ENCODE peak calls at places on chromosomes 5 and 9, in five cellular contexts. One of them, this sample, is unnamed.

GRCh38 chr9:16276866-16277265 is 593.6 kb downstream of the BNC2 start:
- DNase-seq in mesenchymal stem cell: no peak
- DNase-seq in trophoblast cell: peak; percentile 57
- DNase-seq in H1: no peak
- DNase-seq in neuronal stem cell: no peak
- DNase-seq in this sample: peak; percentile 13

GRCh38 chr9:114484854-114485443 is 20.3 kb downstream of the WHRN start:
- DNase-seq in neuronal stem cell: no peak
- DNase-seq in trophoblast cell: peak; percentile 39
- DNase-seq in H1: no peak
- DNase-seq in mesenchymal stem cell: peak; percentile 71
- DNase-seq in this sample: no peak

GRCh38 chr9:124208571-124208970 is 49.2 kb upstream of the NEK6 start:
- DNase-seq in neuronal stem cell: no peak
- DNase-seq in H1: no peak
- DNase-seq in trophoblast cell: no peak
- DNase-seq in mesenchymal stem cell: no peak
- DNase-seq in this sample: no peak

GRCh38 chr5:147305147-147305546 is 70.3 kb downstream of the STK32A start:
- DNase-seq in H1: no peak
- DNase-seq in mesenchymal stem cell: no peak
- DNase-seq in trophoblast cell: no peak
- DNase-seq in neuronal stem cell: no peak
- DNase-seq in this sample: no peak

GRCh38 chr9:12847591-12847990 is 72.8 kb downstream of the LURAP1L start:
- DNase-seq in H1: no peak
- DNase-seq in trophoblast cell: no peak
- DNase-seq in neuronal stem cell: no peak
- DNase-seq in mesenchymal stem cell: no peak
- DNase-seq in this sample: no peak

GRCh38 chr9:136544549-136545064 is 1.2 kb downstream of the NOTCH1 start:
- DNase-seq in mesenchymal stem cell: peak; percentile 51
- DNase-seq in H1: no peak
- DNase-seq in neuronal stem cell: no peak
- DNase-seq in trophoblast cell: peak; percentile 22
- DNase-seq in this sample: no peak

GRCh38 chr5:173314166-173314952 is 13.9 kb downstream of the STC2 start:
- DNase-seq in mesenchymal stem cell: no peak
- DNase-seq in neuronal stem cell: no peak
- DNase-seq in H1: no peak
- DNase-seq in trophoblast cell: no peak
- DNase-seq in this sample: no peak

GRCh38 chr9:124758691-124759090 is 12.4 kb downstream of the NR6A1 start:
- DNase-seq in trophoblast cell: peak; percentile 34
- DNase-seq in mesenchymal stem cell: no peak
- DNase-seq in neuronal stem cell: no peak
- DNase-seq in H1: no peak
- DNase-seq in this sample: no peak

GRCh38 chr5:116303810-116304209 is 219.0 kb downstream of the COMMD10 start:
- DNase-seq in neuronal stem cell: no peak
- DNase-seq in trophoblast cell: no peak
- DNase-seq in H1: no peak
- DNase-seq in mesenchymal stem cell: no peak
- DNase-seq in this sample: no peak

GRCh38 chr5:100560860-100561259 is 25.7 kb downstream of the FAM174A start:
- DNase-seq in neuronal stem cell: no peak
- DNase-seq in mesenchymal stem cell: no peak
- DNase-seq in trophoblast cell: no peak
- DNase-seq in H1: no peak
- DNase-seq in this sample: no peak

GRCh38 chr9:34540826-34541225 is 18.0 kb upstream of the ENHO start:
- DNase-seq in mesenchymal stem cell: peak; percentile 81
- DNase-seq in neuronal stem cell: no peak
- DNase-seq in trophoblast cell: no peak
- DNase-seq in H1: peak; percentile 24
- DNase-seq in this sample: no peak

GRCh38 chr5:79202076-79202475 is 33.9 kb upstream of the JMY start:
- DNase-seq in neuronal stem cell: no peak
- DNase-seq in mesenchymal stem cell: no peak
- DNase-seq in trophoblast cell: peak; percentile 36
- DNase-seq in H1: no peak
- DNase-seq in this sample: no peak

GRCh38 chr5:62886603-62887315 is 308.1 kb downstream of the LRRC70 start:
- DNase-seq in trophoblast cell: peak; percentile 50
- DNase-seq in H1: no peak
- DNase-seq in neuronal stem cell: no peak
- DNase-seq in mesenchymal stem cell: no peak
- DNase-seq in this sample: no peak

GRCh38 chr9:131668439-131669233 is 71.2 kb downstream of the RAPGEF1 start:
- DNase-seq in mesenchymal stem cell: peak; percentile 88
- DNase-seq in H1: no peak
- DNase-seq in trophoblast cell: no peak
- DNase-seq in neuronal stem cell: no peak
- DNase-seq in this sample: no peak

GRCh38 chr5:91381774-91382492 is 1.2 kb downstream of the ARRDC3 start:
- DNase-seq in neuronal stem cell: peak; percentile 76
- DNase-seq in mesenchymal stem cell: peak; percentile 86
- DNase-seq in H1: no peak
- DNase-seq in trophoblast cell: peak; percentile 32
- DNase-seq in this sample: peak; percentile 55

GRCh38 chr9:88198346-88198807 is 60.1 kb upstream of the SPATA31C2 start:
- DNase-seq in mesenchymal stem cell: peak; percentile 93
- DNase-seq in trophoblast cell: peak; percentile 76
- DNase-seq in H1: no peak
- DNase-seq in neuronal stem cell: no peak
- DNase-seq in this sample: no peak

GRCh38 chr5:101160002-101160401 is 256.9 kb upstream of the ST8SIA4 start:
- DNase-seq in trophoblast cell: no peak
- DNase-seq in mesenchymal stem cell: no peak
- DNase-seq in H1: no peak
- DNase-seq in neuronal stem cell: no peak
- DNase-seq in this sample: no peak

GRCh38 chr9:128128836-128129590 is 1.5 kb upstream of the PTGES2 start:
- DNase-seq in mesenchymal stem cell: no peak
- DNase-seq in neuronal stem cell: no peak
- DNase-seq in trophoblast cell: no peak
- DNase-seq in H1: no peak
- DNase-seq in this sample: no peak

DNA sequence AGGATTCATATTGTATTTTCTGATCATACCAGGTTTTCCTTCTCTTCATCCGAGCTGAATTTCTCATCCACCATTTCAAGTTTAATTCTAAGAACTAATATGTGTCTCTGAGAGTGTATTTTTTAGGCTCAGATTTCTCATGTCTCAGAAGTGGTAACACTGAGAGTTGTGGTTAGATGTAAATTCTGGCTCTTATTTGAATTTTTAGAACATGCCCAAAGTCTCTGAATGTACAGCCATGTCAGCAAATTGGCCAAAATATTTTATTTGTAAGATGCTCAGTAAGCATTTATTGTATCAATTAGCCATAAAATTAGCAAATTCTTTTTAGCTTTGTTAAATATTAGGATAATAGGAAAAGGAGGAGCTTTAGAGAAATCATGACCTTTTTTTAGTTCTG is 16.6 kb downstream of the SV2C start:
- DNase-seq in mesenchymal stem cell: no peak
- DNase-seq in H1: no peak
- DNase-seq in trophoblast cell: no peak
- DNase-seq in neuronal stem cell: no peak
- DNase-seq in this sample: no peak
- H2BK12ac ChIP-seq in mesenchymal stem cell: no peak overlapping the region
- H2BK12ac ChIP-seq in H1: no peak overlapping the region
- H2BK12ac ChIP-seq in trophoblast cell: no peak overlapping the region
- H2BK12ac ChIP-seq in neuronal stem cell: no peak overlapping the region
- H2BK12ac ChIP-seq in this sample: no peak overlapping the region

DNA sequence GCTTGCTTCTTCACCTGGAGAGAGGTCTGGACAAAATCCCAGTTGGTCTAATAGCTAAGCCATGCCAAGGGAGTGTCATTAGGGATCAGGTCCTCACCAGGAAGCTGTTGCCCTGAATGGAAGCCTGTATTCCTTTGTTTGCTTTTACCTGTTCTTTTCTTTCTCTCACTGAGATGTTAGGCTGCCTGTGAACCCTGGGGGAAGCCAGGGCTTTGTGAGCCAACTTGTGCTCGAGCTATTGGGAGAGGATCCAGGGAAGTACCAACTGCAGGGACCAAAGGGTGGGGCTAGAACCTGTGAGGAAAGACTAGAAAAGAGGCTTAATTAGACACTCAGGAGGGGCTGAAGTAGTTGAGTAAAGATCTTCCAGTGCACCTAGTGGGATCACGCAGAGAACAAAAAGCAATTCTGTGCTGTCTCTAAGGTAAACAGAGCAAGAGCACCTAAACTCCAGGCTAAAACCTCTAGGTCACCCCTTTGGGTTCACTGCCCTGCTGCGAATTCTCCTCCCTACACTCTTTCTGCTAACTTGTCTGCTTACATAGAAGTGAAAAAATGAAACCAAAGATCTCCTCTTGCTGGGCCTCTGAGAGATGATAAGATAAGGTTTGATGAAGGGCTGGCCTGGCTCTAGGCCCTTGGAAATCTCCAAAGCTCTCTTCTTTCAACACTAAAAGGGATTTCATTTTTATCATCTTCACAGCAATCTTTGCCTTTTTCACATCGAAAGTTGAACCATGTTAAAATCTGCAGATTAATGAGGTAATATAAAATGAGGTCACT is 451.0 kb upstream of the TLE4 start:
- DNase-seq in trophoblast cell: no peak
- DNase-seq in H1: no peak
- DNase-seq in mesenchymal stem cell: no peak
- DNase-seq in neuronal stem cell: no peak
- DNase-seq in this sample: no peak
- H3K4me2 ChIP-seq in trophoblast cell: no peak overlapping the region
- H3K4me2 ChIP-seq in H1: no peak overlapping the region
- H3K4me2 ChIP-seq in mesenchymal stem cell: no peak overlapping the region
- H3K4me2 ChIP-seq in neuronal stem cell: no peak overlapping the region
- H3K4me2 ChIP-seq in this sample: no peak overlapping the region

GRCh38 chr5:1519631-1520141 is 4.1 kb downstream of the LPCAT1 start:
- DNase-seq in mesenchymal stem cell: no peak
- DNase-seq in neuronal stem cell: no peak
- DNase-seq in trophoblast cell: no peak
- DNase-seq in H1: peak; percentile 39
- DNase-seq in this sample: no peak
- H2BK12ac ChIP-seq in mesenchymal stem cell: no peak overlapping the region
- H2BK12ac ChIP-seq in neuronal stem cell: no peak overlapping the region
- H2BK12ac ChIP-seq in trophoblast cell: no peak overlapping the region
- H2BK12ac ChIP-seq in H1: peak overlapping the region; percentile 46
- H2BK12ac ChIP-seq in this sample: no peak overlapping the region

GRCh38 chr5:152584103-152584502 is 179.0 kb upstream of the NMUR2 start:
- DNase-seq in mesenchymal stem cell: no peak
- DNase-seq in H1: no peak
- DNase-seq in neuronal stem cell: no peak
- DNase-seq in trophoblast cell: no peak
- DNase-seq in this sample: no peak
- H3K4me2 ChIP-seq in mesenchymal stem cell: no peak overlapping the region
- H3K4me2 ChIP-seq in H1: no peak overlapping the region
- H3K4me2 ChIP-seq in neuronal stem cell: no peak overlapping the region
- H3K4me2 ChIP-seq in trophoblast cell: no peak overlapping the region
- H3K4me2 ChIP-seq in this sample: no peak overlapping the region